ENCODE peak calls at places on chromosomes 1 and 21, in four cellular contexts. R is A549, L is IMR-90, I is K562. M is an unnamed sample.

GRCh38 chr1:41286992-41287391 is 44.9 kb upstream of the SCMH1 start:
- DNase-seq in I (no peak), L (no peak), R (no peak), M (no peak)

GRCh38 chr1:12424150-12424549 is 193.9 kb downstream of the DHRS3 start:
- DNase-seq in L (peak), R (no peak), I (no peak), M (no peak)

GRCh38 chr1:26164036-26164927 is 4.5 kb downstream of the C1orf232 start:
- DNase-seq in I (peak), R (peak), L (no peak), M (peak)

GRCh38 chr1:204445860-204446412 is 34.3 kb upstream of the PPP1R15B start:
- DNase-seq in R (peak), I (peak), L (peak), M (peak)

GRCh38 chr1:234610061-234610581 is at the start of gene IRF2BP2:
- DNase-seq in I (peak), L (peak), R (peak), M (peak)

GRCh38 chr1:205600085-205600484 is 31.7 kb downstream of the ELK4 start:
- DNase-seq in I (no peak), R (no peak), L (peak), M (no peak)

GRCh38 chr21:42799516-42799915 is 79.8 kb downstream of the WDR4 start:
- DNase-seq in I (no peak), R (no peak), L (no peak), M (no peak)

GRCh38 chr21:42003051-42003461 is 7.1 kb downstream of the ZBTB21 start:
- DNase-seq in R (no peak), I (no peak), L (peak), M (no peak)

GRCh38 chr1:172356620-172357019 is 63.9 kb upstream of the C1orf105 start:
- DNase-seq in I (peak), R (peak), L (peak), M (no peak)

GRCh38 chr1:5913078-5913845 is 79.0 kb downstream of the NPHP4 start:
- DNase-seq in R (no peak), L (peak), I (no peak), M (no peak)

GRCh38 chr1:203346060-203346754 is 4.7 kb downstream of the FMOD start:
- DNase-seq in R (no peak), I (peak), L (no peak), M (no peak)

GRCh38 chr1:155131285-155131684 is 3.6 kb downstream of the EFNA1 start:
- DNase-seq in L (no peak), R (no peak), I (no peak), M (no peak)

GRCh38 chr1:39836595-39837110 is 46.7 kb downstream of the TRIT1 start:
- DNase-seq in I (no peak), R (no peak), L (no peak), M (no peak)

GRCh38 chr1:225851810-225852209 is 30.4 kb downstream of the TMEM63A start:
- DNase-seq in R (no peak), L (no peak), I (no peak), M (no peak)

GRCh38 chr1:27660300-27660837 is 11.6 kb downstream of the IFI6 start:
- DNase-seq in R (no peak), L (no peak), I (no peak), M (no peak)

GRCh38 chr1:7432102-7432895 is 338.8 kb upstream of the VAMP3 start:
- DNase-seq in I (no peak), R (no peak), L (no peak), M (no peak)

GRCh38 chr1:82390627-82391026 is 589.9 kb downstream of the ADGRL2 start:
- DNase-seq in R (no peak), L (no peak), I (no peak), M (no peak)

GRCh38 chr1:17258758-17259130 is 9.8 kb downstream of the PADI3 start:
- DNase-seq in I (no peak), R (no peak), L (no peak), M (no peak)

GRCh38 chr1:40476924-40477679 is at the start of gene ZFP69:
- DNase-seq in I (peak), L (peak), R (no peak), M (peak)

GRCh38 chr21:29098156-29098555 is 24.7 kb upstream of the CCT8 start:
- DNase-seq in R (no peak), L (peak), I (no peak), M (no peak)

GRCh38 chr21:43971201-43971991 is 40.7 kb upstream of the TRAPPC10 start:
- DNase-seq in L (no peak), R (no peak), I (no peak), M (no peak)

GRCh38 chr21:17476006-17476405 is 36.8 kb upstream of the CXADR start:
- DNase-seq in R (no peak), I (no peak), L (no peak), M (no peak)
- TF ChIP-seq RCOR1 in R (no peak), I (no peak), L (no peak), M (no peak)

GRCh38 chr1:56056438-56057312 is 522.7 kb downstream of the PLPP3 start:
- DNase-seq in L (peak), I (no peak), R (no peak), M (no peak)
- TF ChIP-seq RCOR1 in L (no peak), I (no peak), R (no peak), M (peak)

GRCh38 chr1:119361611-119362010 is 7.0 kb upstream of the HAO2 start:
- DNase-seq in I (no peak), L (no peak), R (no peak), M (no peak)

GRCh38 chr1:119359730-119360129 is 8.9 kb upstream of the HAO2 start:
- DNase-seq in L (no peak), I (no peak), R (no peak), M (no peak)

GRCh38 chr1:119358661-119359060 is 9.9 kb upstream of the HAO2 start:
- DNase-seq in R (no peak), L (no peak), I (no peak), M (no peak)

GRCh38 chr1:119363162-119363561 is 5.4 kb upstream of the HAO2 start:
- DNase-seq in I (no peak), L (no peak), R (no peak), M (no peak)

DNA sequence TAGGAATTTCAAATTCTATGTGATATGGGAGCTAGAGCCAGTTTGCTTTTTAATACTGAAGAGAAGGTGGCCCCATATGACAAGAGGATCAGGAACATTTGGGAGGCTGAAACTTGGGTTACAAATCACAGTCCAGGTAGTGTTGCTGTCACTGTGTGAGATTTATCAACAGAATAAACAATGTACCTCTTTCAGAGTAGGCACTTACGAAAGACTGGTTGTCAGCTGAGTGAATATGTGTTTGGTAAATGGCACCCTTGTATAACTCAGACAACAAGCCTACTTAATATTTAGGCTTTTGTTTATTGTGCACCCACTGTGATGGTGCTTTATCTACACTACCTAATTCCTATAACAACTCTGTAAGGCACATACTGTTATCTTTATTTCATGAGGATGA is 7.4 kb upstream of the HAO2 start:
- DNase-seq in R (no peak), L (no peak), I (no peak), M (no peak)
- TF ChIP-seq RCOR1 in R (no peak), L (no peak), I (no peak), M (no peak)

GRCh38 chr21:20167059-20167458 is 831.1 kb upstream of the NCAM2 start:
- DNase-seq in L (no peak), I (no peak), R (no peak), M (no peak)

DNA sequence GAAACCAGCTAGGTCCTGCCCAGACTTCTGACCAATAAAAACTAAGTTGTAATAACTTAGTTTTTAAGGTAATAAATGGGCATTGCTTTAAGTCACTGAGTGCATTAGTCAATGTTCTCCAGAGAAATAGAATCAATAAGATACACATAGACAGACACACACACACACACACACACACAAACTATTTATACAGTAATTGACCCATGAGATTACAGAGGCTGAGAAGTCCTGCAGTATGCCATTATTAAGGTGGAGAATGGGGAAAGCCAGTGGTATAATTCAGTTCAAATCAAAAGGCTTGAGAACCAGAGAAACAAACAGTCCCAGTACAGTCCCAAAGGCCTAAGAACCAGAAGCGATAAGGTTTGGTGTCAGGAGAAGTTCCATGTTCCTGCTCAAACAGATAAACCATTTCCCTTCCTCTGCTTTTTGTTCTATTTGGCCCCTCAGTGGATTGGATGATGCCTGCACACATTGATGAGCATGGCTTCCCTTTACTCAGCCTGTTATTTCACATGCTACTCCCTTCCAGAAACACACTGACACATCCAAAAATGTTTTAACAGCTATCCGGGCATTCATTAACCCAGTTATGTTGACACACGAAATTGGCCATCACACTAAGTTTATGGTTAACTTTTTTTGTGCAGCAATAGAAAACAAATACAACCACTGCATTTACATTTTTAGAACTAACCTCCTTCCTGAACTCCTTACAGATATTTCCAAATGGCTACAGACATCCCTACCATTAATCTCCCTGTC is 828.2 kb upstream of the NCAM2 start:
- DNase-seq in I (peak), L (no peak), R (no peak), M (no peak)
- TF ChIP-seq RCOR1 in I (no peak), L (no peak), R (no peak), M (no peak)

DNA sequence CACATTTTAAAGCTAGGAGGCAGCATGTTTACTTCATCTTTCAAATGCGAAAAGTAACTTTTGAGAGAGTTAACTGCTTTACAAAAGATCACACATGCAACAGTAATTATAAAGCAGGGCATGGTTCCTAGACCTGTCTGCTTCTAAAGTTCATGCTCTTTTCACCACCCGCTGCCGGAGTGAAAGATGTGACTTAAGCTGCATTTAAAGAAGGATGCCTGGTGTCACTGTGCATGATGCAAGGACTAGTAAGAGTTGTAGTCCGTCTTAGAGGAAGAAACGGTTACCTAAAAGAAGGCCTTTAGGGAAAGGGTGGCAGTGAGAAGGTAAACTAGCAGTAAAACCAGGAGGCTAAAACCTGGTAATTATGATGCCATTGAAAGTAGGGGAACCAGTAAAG is 1689.1 kb downstream of the KCNT2 start:
- DNase-seq in R (no peak), L (no peak), I (no peak), M (no peak)
- TF ChIP-seq RCOR1 in R (no peak), L (no peak), I (no peak), M (no peak)